ENCODE peak calls at places on chromosomes 3 and 15, in nine cellular contexts. W is left ventricle myocardium inferior, P is Calu3, J is OCI-LY7, E is cardiac fibroblast, T is endothelial cell, M is HFFc6, F is GM13977, X is pancreas. B is an unnamed sample.

GRCh38 chr3:11774296-11774877 is 72.3 kb downstream of the TAMM41 start:
- DNase-seq in X (peak), T (peak), P (peak), J (peak), F (no peak), W (no peak), E (peak), M (peak), B (no peak)

GRCh38 chr3:24510030-24510648 is 15.5 kb upstream of the THRB start:
- DNase-seq in P (no peak), E (no peak), X (no peak), M (no peak), T (no peak), J (no peak), W (no peak), F (no peak), B (no peak)

GRCh38 chr15:28985691-28986090 is 99.9 kb downstream of the APBA2 start:
- DNase-seq in W (no peak), E (no peak), X (no peak), M (no peak), F (no peak), T (no peak), P (no peak), J (no peak), B (no peak)

GRCh38 chr3:161415506-161416231 is 44.4 kb upstream of the SPTSSB start:
- DNase-seq in M (peak), J (no peak), W (no peak), P (peak), T (no peak), E (peak), F (no peak), X (peak), B (no peak)

GRCh38 chr15:40859206-40859851 is 14.7 kb downstream of the RHOV start:
- DNase-seq in P (peak), J (peak), F (peak), W (peak), T (peak), E (peak), M (peak), X (peak), B (peak)

GRCh38 chr15:76994971-76995945 is at the start of gene PSTPIP1:
- DNase-seq in P (no peak), F (peak), E (no peak), W (peak), J (peak), T (no peak), M (no peak), X (no peak), B (peak)

GRCh38 chr15:79450648-79451047 is 18.5 kb downstream of the MINAR1 start:
- DNase-seq in P (no peak), F (no peak), X (no peak), E (no peak), J (peak), T (no peak), M (no peak), W (no peak), B (no peak)

GRCh38 chr3:13563321-13563720 is 14.4 kb downstream of the FBLN2 start:
- DNase-seq in M (no peak), F (no peak), X (no peak), T (no peak), P (no peak), E (no peak), J (no peak), W (no peak), B (no peak)

GRCh38 chr3:159045279-159045678 is 243.4 kb downstream of the MFSD1 start:
- DNase-seq in P (no peak), M (no peak), F (no peak), W (no peak), X (no peak), T (no peak), J (no peak), E (no peak), B (no peak)

GRCh38 chr3:15458212-15458780 is 30.9 kb downstream of the EAF1 start:
- DNase-seq in X (no peak), J (no peak), P (no peak), T (no peak), F (no peak), W (no peak), E (no peak), M (no peak), B (no peak)

GRCh38 chr3:193211173-193211572 is 29.8 kb upstream of the PLAAT1 start:
- DNase-seq in M (no peak), J (no peak), X (no peak), F (no peak), E (no peak), W (no peak), T (no peak), P (no peak), B (no peak)

GRCh38 chr3:50211930-50212329 is 6.9 kb downstream of the SLC38A3 start:
- DNase-seq in P (no peak), M (no peak), F (no peak), E (no peak), X (no peak), J (no peak), W (no peak), T (no peak), B (no peak)

GRCh38 chr3:10015476-10015904 is 10.7 kb upstream of the FANCD2 start:
- DNase-seq in J (no peak), X (no peak), E (peak), T (no peak), P (no peak), M (peak), W (peak), F (no peak), B (no peak)

GRCh38 chr3:70833510-70833835 is 521.0 kb upstream of the MDFIC2 start:
- DNase-seq in J (no peak), T (no peak), M (no peak), W (no peak), P (no peak), F (no peak), E (no peak), X (no peak), B (no peak)

GRCh38 chr3:57257678-57258077 is 30.1 kb downstream of the APPL1 start:
- DNase-seq in X (no peak), T (no peak), E (no peak), P (no peak), J (no peak), M (no peak), W (no peak), F (no peak), B (no peak)

GRCh38 chr3:79297242-79297641 is 470.6 kb downstream of the ROBO1 start:
- DNase-seq in E (peak), F (no peak), W (no peak), X (no peak), P (no peak), J (no peak), M (peak), T (no peak), B (no peak)

GRCh38 chr3:144324061-144324460 is 352.4 kb downstream of the DIPK2A start:
- DNase-seq in F (no peak), P (peak), T (no peak), X (no peak), W (no peak), M (no peak), E (no peak), J (no peak), B (no peak)

GRCh38 chr3:172101107-172101506 is 61.7 kb downstream of the FNDC3B start:
- DNase-seq in F (peak), P (no peak), T (no peak), W (no peak), M (no peak), E (no peak), X (no peak), J (peak), B (peak)

GRCh38 chr3:144843099-144843498 is 871.5 kb downstream of the DIPK2A start:
- DNase-seq in J (no peak), E (no peak), X (no peak), F (no peak), P (no peak), T (no peak), M (no peak), W (no peak), B (no peak)

GRCh38 chr3:117998071-117998470 is 1036.6 kb downstream of the IGSF11 start:
- DNase-seq in W (no peak), J (no peak), P (no peak), F (no peak), E (peak), M (no peak), X (no peak), T (no peak), B (no peak)

GRCh38 chr3:170049146-170050000 is 11.6 kb downstream of the GPR160 start:
- DNase-seq in P (peak), J (no peak), X (peak), F (no peak), T (no peak), E (peak), M (no peak), W (no peak), B (no peak)

GRCh38 chr3:123353852-123354238 is 95.0 kb downstream of the ADCY5 start:
- DNase-seq in F (no peak), T (no peak), J (no peak), P (no peak), M (peak), X (no peak), E (peak), W (no peak), B (no peak)

GRCh38 chr3:170703121-170703588 is 117.3 kb upstream of the SLC7A14 start:
- DNase-seq in T (no peak), X (no peak), M (peak), J (no peak), F (no peak), P (no peak), W (no peak), E (peak), B (no peak)

GRCh38 chr15:83973816-83974215 is 261.8 kb upstream of the GOLGA6L4 start:
- DNase-seq in T (no peak), E (peak), J (peak), X (no peak), W (no peak), F (peak), M (no peak), P (peak), B (peak)

GRCh38 chr15:49415638-49416037 is 7.4 kb upstream of the FGF7 start:
- DNase-seq in M (peak), W (no peak), X (no peak), E (peak), P (no peak), T (no peak), J (no peak), F (no peak), B (no peak)

GRCh38 chr3:107524214-107525100 is 1.7 kb downstream of the BBX start:
- DNase-seq in E (peak), X (peak), P (peak), M (peak), T (peak), W (peak), F (peak), J (peak), B (peak)

GRCh38 chr3:55574671-55575070 is 87.6 kb upstream of the WNT5A start:
- DNase-seq in W (no peak), P (no peak), X (no peak), F (no peak), E (no peak), M (no peak), T (no peak), J (no peak), B (no peak)

GRCh38 chr15:37823601-37824275 is 110.7 kb upstream of the TMCO5A start:
- DNase-seq in X (no peak), F (no peak), P (no peak), W (no peak), E (no peak), T (no peak), J (no peak), M (no peak), B (no peak)

GRCh38 chr3:118102737-118103136 is 931.9 kb downstream of the IGSF11 start:
- DNase-seq in T (no peak), M (no peak), P (no peak), X (no peak), F (no peak), J (no peak), W (no peak), E (no peak), B (no peak)

GRCh38 chr3:173977747-173978146 is 580.2 kb downstream of the NLGN1 start:
- DNase-seq in F (no peak), X (no peak), M (peak), P (no peak), E (no peak), J (no peak), W (no peak), T (no peak), B (no peak)

GRCh38 chr3:52428151-52429005 is 16.5 kb downstream of the SEMA3G start:
- DNase-seq in J (peak), E (peak), T (peak), M (peak), F (peak), X (peak), P (peak), W (peak), B (peak)

GRCh38 chr15:73972984-73973682 is 19.0 kb downstream of the STOML1 start:
- DNase-seq in T (peak), E (peak), X (peak), F (peak), M (peak), W (peak), P (peak), J (peak), B (peak)

GRCh38 chr15:90519688-90520087 is 10.0 kb upstream of the CRTC3 start:
- DNase-seq in E (no peak), J (no peak), P (no peak), M (peak), W (no peak), X (no peak), T (no peak), F (no peak), B (no peak)

GRCh38 chr3:179324270-179324754 is 1.5 kb downstream of the ZNF639 start:
- DNase-seq in T (no peak), F (peak), J (peak), P (no peak), M (peak), X (no peak), W (no peak), E (peak), B (peak)

GRCh38 chr3:179322481-179323196 is at the start of gene ZNF639:
- DNase-seq in E (peak), T (peak), M (peak), W (peak), P (peak), F (peak), J (peak), X (peak), B (peak)

GRCh38 chr3:179321585-179322322 is 1.1 kb upstream of the ZNF639 start:
- DNase-seq in M (peak), J (peak), P (peak), W (no peak), T (peak), F (no peak), E (peak), X (no peak), B (no peak)

GRCh38 chr3:179318876-179319275 is 4.0 kb upstream of the ZNF639 start:
- DNase-seq in T (no peak), W (no peak), X (no peak), J (no peak), M (no peak), E (no peak), F (no peak), P (no peak), B (no peak)

GRCh38 chr3:179323197-179323901 is 518 bp downstream of the ZNF639 start:
- DNase-seq in P (peak), F (peak), X (peak), T (peak), W (peak), E (peak), J (peak), M (peak), B (peak)
- TF ChIP-seq CTCF in P (no peak), F (peak), X (no peak), T (no peak), W (no peak), E (peak), J (no peak), M (no peak), B (no peak)

GRCh38 chr15:71125831-71126453 is 10.7 kb downstream of the THSD4 start:
- DNase-seq in P (no peak), X (no peak), T (peak), F (no peak), E (no peak), W (no peak), J (no peak), M (no peak), B (no peak)
- TF ChIP-seq CTCF in P (peak), X (no peak), T (peak), F (peak), E (peak), W (peak), J (peak), M (peak), B (no peak)

GRCh38 chr3:139353920-139354556 is 10.2 kb downstream of the MRPS22 start:
- DNase-seq in J (peak), X (peak), E (peak), P (peak), M (peak), F (no peak), W (no peak), T (peak), B (no peak)
- TF ChIP-seq CTCF in J (peak), X (peak), E (peak), P (peak), M (peak), F (peak), W (peak), T (peak), B (no peak)

DNA sequence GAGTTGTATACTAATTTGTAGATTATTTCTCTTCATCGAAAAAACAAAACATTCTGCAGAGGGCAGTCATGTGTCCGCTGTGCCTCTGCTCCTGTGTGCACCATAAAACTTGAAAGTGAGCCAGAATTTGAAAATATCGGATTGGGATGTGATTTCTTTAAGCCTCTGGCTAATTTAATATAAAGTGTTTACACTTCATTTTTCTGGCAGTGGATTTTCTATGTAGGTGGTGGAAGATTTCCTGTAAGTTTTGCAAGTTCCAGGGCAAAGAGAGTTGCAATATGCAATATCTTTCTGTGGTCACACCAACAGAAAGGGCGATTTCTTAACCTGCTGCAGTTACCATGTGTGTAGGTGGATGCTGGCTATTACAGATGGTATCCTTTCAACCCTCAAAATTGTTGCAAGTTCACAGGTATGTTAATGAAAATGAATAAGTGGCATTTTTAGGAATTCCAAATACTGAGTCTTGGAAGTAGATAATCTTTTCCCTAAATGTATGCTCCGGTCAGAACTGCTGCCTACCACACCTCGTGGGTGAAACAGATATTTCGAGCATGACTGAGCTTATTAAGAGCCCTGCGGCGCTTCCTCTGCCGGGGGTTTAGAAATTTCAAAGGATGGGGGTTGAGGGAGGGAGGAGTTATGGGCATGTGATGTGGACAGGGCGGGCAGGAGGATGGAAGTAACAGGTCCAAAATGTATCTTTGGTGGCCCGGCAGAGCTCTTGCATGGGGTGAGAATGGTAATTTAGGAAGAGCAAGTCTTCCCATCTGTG is 134.0 kb downstream of the PGPEP1L start:
- DNase-seq in M (peak), T (no peak), X (no peak), J (no peak), E (peak), W (no peak), P (no peak), F (no peak), B (no peak)
- TF ChIP-seq CTCF in M (peak), T (no peak), X (no peak), J (no peak), E (no peak), W (no peak), P (no peak), F (no peak), B (no peak)

GRCh38 chr15:35522061-35522460 is 23.9 kb downstream of the DPH6 start:
- DNase-seq in P (no peak), F (no peak), T (peak), E (peak), J (no peak), M (peak), X (no peak), W (no peak), B (no peak)

GRCh38 chr15:35514759-35515158 is 31.2 kb downstream of the DPH6 start:
- DNase-seq in F (no peak), J (no peak), X (no peak), P (no peak), T (no peak), E (peak), M (peak), W (no peak), B (no peak)

DNA sequence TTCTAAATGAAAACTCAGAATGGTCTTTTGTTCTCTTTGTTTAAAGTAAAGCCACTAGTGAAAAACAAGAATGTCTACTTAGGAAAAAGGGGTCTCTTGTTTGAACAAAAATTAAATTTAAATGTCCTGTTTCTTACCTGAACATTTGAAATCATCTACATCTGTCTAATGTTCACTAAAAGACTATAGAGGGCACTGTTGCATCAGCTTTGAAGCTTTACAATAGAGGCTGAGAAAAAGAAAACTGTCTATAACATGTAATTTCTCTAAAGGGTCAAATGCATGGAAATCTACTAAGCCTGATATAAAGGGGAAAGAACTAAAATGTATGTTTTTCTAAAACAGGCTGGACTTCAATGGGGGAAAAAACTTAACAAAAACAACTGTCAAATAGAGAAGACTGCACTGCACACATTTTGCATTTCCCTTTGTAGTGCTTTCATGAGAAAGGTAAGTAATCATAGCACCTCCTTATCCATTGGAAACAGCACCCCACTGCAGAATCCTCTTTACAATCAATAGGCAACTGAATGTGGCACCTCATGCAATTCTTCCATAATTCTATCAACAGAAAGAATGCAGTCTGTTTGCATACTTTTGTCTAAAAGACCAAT is 26.3 kb downstream of the DPH6 start:
- DNase-seq in T (peak), E (peak), M (peak), X (no peak), F (no peak), J (peak), P (no peak), W (no peak), B (peak)
- TF ChIP-seq CTCF in T (peak), E (peak), M (peak), X (peak), F (peak), J (peak), P (peak), W (peak), B (no peak)

GRCh38 chr15:47965297-47965696 is 155.5 kb upstream of the SLC24A5 start:
- DNase-seq in T (no peak), E (no peak), W (no peak), J (no peak), X (no peak), P (no peak), F (no peak), M (no peak), B (no peak)

GRCh38 chr15:47961401-47962090 is 159.2 kb upstream of the SLC24A5 start:
- DNase-seq in M (no peak), P (no peak), E (no peak), F (peak), J (no peak), X (no peak), W (no peak), T (no peak), B (peak)

GRCh38 chr15:47959617-47960398 is 161.0 kb upstream of the SLC24A5 start:
- DNase-seq in P (no peak), E (no peak), M (no peak), F (no peak), T (no peak), J (no peak), X (no peak), W (no peak), B (no peak)

GRCh38 chr15:47964229-47964628 is 156.6 kb upstream of the SLC24A5 start:
- DNase-seq in J (no peak), F (no peak), P (no peak), W (no peak), E (no peak), M (no peak), X (no peak), T (no peak), B (no peak)

DNA sequence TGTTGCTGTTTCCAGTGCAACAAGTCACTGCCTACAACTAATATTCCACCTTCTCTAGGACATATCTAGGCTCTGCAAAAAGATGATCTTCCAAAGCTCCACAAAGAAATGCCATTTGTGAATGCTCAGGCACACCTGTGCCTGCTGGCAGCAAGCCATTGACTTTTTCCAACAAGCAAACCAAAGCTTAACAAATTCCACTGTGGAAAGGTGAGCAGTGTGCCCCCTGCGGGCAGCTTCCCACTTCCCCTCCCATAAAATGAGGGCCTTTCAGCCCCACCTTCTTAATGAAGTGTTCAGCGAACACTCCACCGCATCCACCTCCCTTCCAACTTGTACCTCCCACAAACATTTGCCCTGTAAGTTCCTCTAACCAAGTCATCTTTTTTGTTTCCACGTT is 157.5 kb upstream of the SLC24A5 start:
- DNase-seq in X (peak), F (no peak), T (no peak), E (no peak), W (no peak), M (no peak), J (no peak), P (no peak), B (no peak)
- TF ChIP-seq CTCF in X (peak), F (no peak), T (no peak), E (no peak), W (no peak), M (no peak), J (peak), P (no peak), B (no peak)

GRCh38 chr15:100250166-100250800 is 91.5 kb downstream of the ADAMTS17 start:
- DNase-seq in M (no peak), J (no peak), T (no peak), W (no peak), X (no peak), E (peak), F (no peak), P (no peak), B (no peak)
- TF ChIP-seq CTCF in M (no peak), J (no peak), T (no peak), W (no peak), X (no peak), E (no peak), F (no peak), P (no peak), B (no peak)